ENCODE peak calls at places on chromosomes 13 and 19, in eight cellular contexts. L is left lung; F is ACHN; O is activated T-helper 1 cell treated with Interleukin-2 at 50 U/mL for 16 hours; Z is activated CD8-positive, alpha-beta memory T cell treated with anti-CD3 and anti-CD28 coated beads for 48 hours; R is stromal cell of bone marrow; M is Calu3; I is foreskin fibroblast. N is an unnamed sample.

GRCh38 chr19:50431343-50432220 is 1.1 kb upstream of the MYBPC2 start:
- DNase-seq in L (peak; percentile 89), F (peak; percentile 71), O (peak; percentile 74), Z (peak; percentile 62), R (peak; percentile 27), M (peak; percentile 91), I (peak; percentile 40), N (peak; percentile 95)

GRCh38 chr13:77692746-77693448 is 4.6 kb upstream of the SLAIN1 start:
- DNase-seq in L (no peak), F (no peak), O (no peak), Z (no peak), R (no peak), M (no peak), I (no peak), N (no peak)

GRCh38 chr13:114087430-114087829 is 45.0 kb downstream of the RASA3 start:
- DNase-seq in L (no peak), F (no peak), O (no peak), Z (no peak), R (no peak), M (no peak), I (no peak), N (no peak)

GRCh38 chr19:33486936-33487793 is 34.4 kb downstream of the PEPD start:
- DNase-seq in L (peak; percentile 15), F (no peak), O (no peak), Z (no peak), R (no peak), M (no peak), I (no peak), N (no peak)

GRCh38 chr13:26759907-26760834 is at the start of gene GPR12:
- DNase-seq in L (no peak), F (no peak), O (no peak), Z (no peak), R (no peak), M (no peak), I (peak; percentile 6), N (peak; percentile 28)

GRCh38 chr13:42495256-42495655 is 78.7 kb upstream of the TNFSF11 start:
- DNase-seq in L (no peak), F (no peak), O (no peak), Z (no peak), R (peak; percentile 19), M (no peak), I (no peak), N (no peak)

GRCh38 chr19:5718032-5718578 is 1.8 kb downstream of the LONP1 start:
- DNase-seq in L (no peak), F (peak; percentile 50), O (no peak), Z (no peak), R (no peak), M (no peak), I (peak; percentile 45), N (no peak)

GRCh38 chr19:49331616-49332055 is 3.6 kb upstream of the CD37 start:
- DNase-seq in L (peak; percentile 59), F (peak; percentile 77), O (peak; percentile 35), Z (no peak), R (peak; percentile 29), M (peak; percentile 52), I (peak; percentile 40), N (peak; percentile 72)

GRCh38 chr19:2035590-2035991 is 15.5 kb downstream of the MKNK2 start:
- DNase-seq in L (no peak), F (no peak), O (no peak), Z (no peak), R (no peak), M (no peak), I (no peak), N (no peak)

GRCh38 chr19:7004313-7004931 is 16.8 kb downstream of the MBD3L2B start:
- DNase-seq in L (no peak), F (peak; percentile 12), O (no peak), Z (no peak), R (no peak), M (no peak), I (peak; percentile 16), N (no peak)

GRCh38 chr13:46113596-46113995 is 8.8 kb upstream of the CPB2 start:
- DNase-seq in L (no peak), F (no peak), O (no peak), Z (no peak), R (no peak), M (no peak), I (no peak), N (no peak)

GRCh38 chr19:51742736-51743288 is 8.9 kb downstream of the FPR1 start:
- DNase-seq in L (no peak), F (peak; percentile 75), O (no peak), Z (no peak), R (peak; percentile 85), M (no peak), I (no peak), N (no peak)

GRCh38 chr13:31413531-31413930 is 213.8 kb downstream of the B3GLCT start:
- DNase-seq in L (no peak), F (no peak), O (no peak), Z (no peak), R (no peak), M (no peak), I (no peak), N (no peak)

GRCh38 chr13:40653558-40654318 is 12.7 kb downstream of the FOXO1 start:
- DNase-seq in L (no peak), F (no peak), O (no peak), Z (no peak), R (no peak), M (no peak), I (no peak), N (no peak)

GRCh38 chr13:101211261-101211660 is 205.0 kb downstream of the NALCN start:
- DNase-seq in L (no peak), F (no peak), O (no peak), Z (no peak), R (peak; percentile 64), M (no peak), I (peak; percentile 30), N (peak; percentile 16)

GRCh38 chr13:100594255-100594654 is 5.7 kb upstream of the GGACT start:
- DNase-seq in L (no peak), F (no peak), O (no peak), Z (no peak), R (no peak), M (no peak), I (no peak), N (no peak)

GRCh38 chr19:18515959-18516358 is 5.9 kb downstream of the ELL start:
- DNase-seq in L (no peak), F (no peak), O (no peak), Z (no peak), R (no peak), M (no peak), I (no peak), N (no peak)

GRCh38 chr13:111668451-111668850 is 348.0 kb downstream of the TEX29 start:
- DNase-seq in L (no peak), F (no peak), O (no peak), Z (no peak), R (no peak), M (no peak), I (no peak), N (no peak)

GRCh38 chr13:114035186-114035582 is 61.3 kb upstream of the C13orf46 start:
- DNase-seq in L (no peak), F (no peak), O (no peak), Z (no peak), R (no peak), M (no peak), I (no peak), N (no peak)

GRCh38 chr19:29793116-29793727 is 18.6 kb upstream of the CCNE1 start:
- DNase-seq in L (no peak), F (no peak), O (no peak), Z (no peak), R (no peak), M (no peak), I (no peak), N (no peak)

N was measured in AG08396.